ENCODE peak calls at places on chromosomes 13 and 19, in five cellular contexts. B is IMR-90, Y is neuronal stem cell, O is H1, S is mesenchymal stem cell. K is an unnamed sample.

GRCh38 chr19:13318190-13318589 is 168.0 kb downstream of the IER2 start:
- DNase-seq in Y (no peak), O (no peak), B (no peak), S (no peak), K (no peak)

GRCh38 chr19:50803633-50804419 is 13.6 kb downstream of the ACP4 start:
- DNase-seq in O (no peak), S (peak), Y (no peak), B (no peak), K (no peak)

GRCh38 chr19:7898967-7899366 is 4.7 kb upstream of the MAP2K7 start:
- DNase-seq in S (no peak), Y (no peak), O (no peak), B (no peak), K (no peak)

GRCh38 chr13:106522112-106522511 is 13.3 kb downstream of the EFNB2 start:
- DNase-seq in S (no peak), O (no peak), B (no peak), Y (no peak), K (no peak)

GRCh38 chr19:46144756-46145155 is 3.3 kb upstream of the IGFL2 start:
- DNase-seq in O (no peak), B (no peak), S (no peak), Y (no peak), K (no peak)

GRCh38 chr19:50794778-50795664 is 4.8 kb downstream of the ACP4 start:
- DNase-seq in O (no peak), B (no peak), Y (no peak), S (no peak), K (no peak)

GRCh38 chr19:46885411-46885810 is 24.6 kb downstream of the ARHGAP35 start:
- DNase-seq in Y (no peak), B (no peak), S (no peak), O (no peak), K (no peak)

GRCh38 chr13:41813426-41813825 is 147.5 kb downstream of the VWA8 start:
- DNase-seq in O (no peak), Y (no peak), B (peak), S (no peak), K (no peak)

GRCh38 chr19:33532859-33533455 is 11.4 kb upstream of the PEPD start:
- DNase-seq in S (no peak), B (no peak), O (no peak), Y (peak), K (peak)

GRCh38 chr19:873084-874019 is 13.9 kb downstream of the CFD start:
- DNase-seq in O (no peak), B (peak), Y (no peak), S (peak), K (peak)

GRCh38 chr13:110798595-110798994 is 85.1 kb downstream of the ING1 start:
- DNase-seq in S (no peak), Y (no peak), O (no peak), B (no peak), K (no peak)

GRCh38 chr19:53102186-53102585 is 1.0 kb downstream of the ZNF160 start:
- DNase-seq in Y (peak), B (no peak), O (no peak), S (no peak), K (no peak)

GRCh38 chr13:70080030-70080429 is 27.6 kb upstream of the ATXN8OS start:
- DNase-seq in Y (no peak), B (no peak), O (no peak), S (no peak), K (no peak)

DNA sequence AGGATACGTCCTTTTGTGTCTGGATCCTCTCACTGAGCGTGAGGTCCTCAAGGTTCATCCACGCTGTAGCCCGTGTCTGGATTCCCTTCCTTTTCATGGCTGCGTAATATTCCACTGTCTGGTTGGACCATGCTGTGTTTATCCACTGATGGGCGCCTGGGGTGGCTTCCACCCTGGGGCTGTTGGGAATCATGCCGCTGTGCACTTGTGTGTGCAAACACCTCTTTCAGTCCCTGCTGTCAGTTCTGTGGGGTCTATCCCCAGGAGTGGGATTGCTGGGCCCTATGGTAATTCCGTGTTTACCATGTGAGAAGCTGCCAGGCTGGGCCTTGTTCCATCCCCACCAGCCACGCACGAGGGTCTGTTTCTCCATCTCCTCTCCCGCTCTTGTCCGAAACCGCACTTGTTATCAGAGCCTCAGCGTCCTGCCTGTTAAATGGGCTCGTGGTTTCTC is 98.6 kb downstream of the GADD45B start:
- DNase-seq in Y (no peak), B (no peak), O (no peak), S (no peak), K (no peak)
- H2AK5ac ChIP-seq in Y (peak), B (peak), O (no peak), S (no peak), K (no peak)

GRCh38 chr19:35775046-35775297 is 392 bp upstream of the ARHGAP33 start:
- DNase-seq in O (no peak), B (no peak), Y (no peak), S (no peak), K (no peak)

GRCh38 chr19:35774274-35775045 is 904 bp upstream of the ARHGAP33 start:
- DNase-seq in Y (no peak), S (no peak), B (no peak), O (no peak), K (peak)

GRCh38 chr19:35777411-35777841 is 2.1 kb downstream of the ARHGAP33 start:
- DNase-seq in O (no peak), Y (no peak), S (no peak), B (no peak), K (peak)

GRCh38 chr19:35776102-35776788 is 881 bp downstream of the ARHGAP33 start:
- DNase-seq in B (no peak), O (no peak), S (no peak), Y (no peak), K (no peak)

GRCh38 chr19:35775298-35776101 is at the start of gene ARHGAP33:
- DNase-seq in S (peak), Y (peak), O (peak), B (peak), K (peak)
- H3K14ac ChIP-seq in S (no peak), Y (no peak), O (no peak), B (peak), K (no peak)

GRCh38 chr19:39138221-39139211 is 12.9 kb downstream of the PAK4 start:
- DNase-seq in Y (no peak), O (no peak), S (no peak), B (no peak), K (no peak)
- H2AK5ac ChIP-seq in Y (peak), O (peak), S (peak), B (no peak), K (no peak)

GRCh38 chr19:42452590-42452989 is 9.8 kb upstream of the CXCL17 start:
- DNase-seq in S (no peak), B (no peak), O (no peak), Y (no peak), K (no peak)
- H3K14ac ChIP-seq in S (no peak), B (no peak), O (no peak), Y (no peak), K (no peak)

GRCh38 chr19:2500861-2501260 is 24.9 kb downstream of the GADD45B start:
- DNase-seq in O (no peak), S (no peak), Y (no peak), B (no peak), K (no peak)
- H2AK5ac ChIP-seq in O (no peak), S (no peak), Y (no peak), B (peak), K (no peak)

DNA sequence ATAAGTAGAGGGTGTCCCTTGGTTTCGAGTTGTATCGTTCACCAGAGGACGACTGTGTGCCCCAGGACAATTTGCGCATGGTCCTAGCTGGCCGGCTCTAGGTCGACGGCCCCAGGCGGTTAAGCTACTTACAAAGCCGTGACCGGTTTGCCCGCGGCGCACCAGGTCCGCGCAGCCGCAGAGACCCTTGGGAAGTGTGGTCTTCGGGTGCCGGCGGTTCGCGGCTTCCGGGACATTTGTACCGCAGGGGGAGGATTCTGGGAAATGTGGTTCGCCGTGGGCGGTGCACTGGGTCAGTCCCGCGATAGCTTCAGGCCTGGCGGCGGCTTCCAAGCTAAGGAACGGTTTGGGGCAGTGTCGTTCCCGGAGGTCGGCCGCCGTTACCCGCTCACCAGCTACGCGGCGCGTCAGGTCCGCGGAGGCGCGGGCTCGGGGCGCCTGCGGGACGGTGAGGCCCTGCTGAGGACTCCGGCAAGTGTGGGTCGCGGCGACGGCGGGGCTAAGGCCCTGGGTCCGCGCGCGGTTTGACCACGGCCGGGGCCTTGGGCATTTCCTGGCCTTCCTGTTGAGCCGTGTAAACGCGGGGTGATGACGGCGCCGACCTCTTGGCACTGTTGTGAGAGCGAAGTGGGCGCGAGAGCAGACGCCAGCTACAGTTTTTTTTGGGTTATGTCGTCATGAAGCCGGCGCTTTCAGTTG is at the start of gene ZNF302:
- DNase-seq in O (peak), S (peak), Y (peak), B (peak), K (peak)
- H3K14ac ChIP-seq in O (no peak), S (peak), Y (peak), B (peak), K (peak)

DNA sequence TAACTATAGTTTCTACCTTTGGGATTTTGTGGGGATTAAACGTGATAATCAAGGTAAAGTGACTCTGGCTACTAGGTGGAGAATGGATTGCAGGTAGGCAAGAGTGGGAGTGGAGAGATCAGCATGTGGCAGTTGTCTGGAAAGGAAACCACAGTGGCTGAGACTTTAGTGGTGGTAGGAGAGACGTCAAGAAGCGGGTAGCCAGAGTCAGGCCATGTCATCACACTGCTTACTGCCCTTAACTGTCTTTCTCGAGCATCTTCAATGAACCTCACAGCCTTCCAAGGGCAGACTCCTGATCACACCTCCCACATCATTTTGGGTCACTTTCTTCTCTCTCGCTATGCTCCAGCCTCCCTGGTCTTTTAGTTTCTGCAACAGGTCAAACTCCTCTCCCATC is 28.6 kb upstream of the MBNL2 start:
- DNase-seq in S (no peak), O (no peak), Y (no peak), B (no peak), K (no peak)
- H2AK5ac ChIP-seq in S (no peak), O (no peak), Y (no peak), B (peak), K (no peak)

GRCh38 chr19:11927227-11927626 is 2.3 kb downstream of the ZNF700 start:
- DNase-seq in O (no peak), Y (no peak), B (no peak), S (no peak), K (no peak)

GRCh38 chr19:11921852-11922495 is 2.9 kb upstream of the ZNF700 start:
- DNase-seq in O (no peak), Y (no peak), S (no peak), B (peak), K (no peak)

GRCh38 chr19:11924886-11925583 is at the start of gene ZNF700:
- DNase-seq in B (peak), Y (peak), O (peak), S (peak), K (peak)
- H3K14ac ChIP-seq in B (peak), Y (peak), O (no peak), S (peak), K (peak)

DNA sequence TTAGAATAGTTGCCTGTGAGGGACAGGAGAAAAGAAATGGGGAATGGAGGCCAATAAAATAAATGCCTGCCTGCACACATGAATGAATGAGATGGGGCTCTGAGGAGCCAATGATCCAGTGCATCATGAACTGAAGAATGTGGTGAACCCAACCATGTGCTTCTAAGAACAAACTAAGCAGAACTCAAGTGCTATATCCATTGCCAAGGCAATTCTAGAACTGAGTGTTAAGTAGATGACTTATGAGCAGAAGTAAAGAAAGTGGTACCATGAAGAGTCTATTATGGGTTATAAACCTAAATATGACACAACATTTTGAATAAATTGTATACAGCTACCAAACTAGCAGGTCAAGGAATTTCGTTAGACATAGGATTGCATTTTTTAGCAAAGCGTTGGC is 186.1 kb downstream of the KATNAL1 start:
- DNase-seq in O (no peak), B (no peak), Y (no peak), S (no peak), K (no peak)
- H2AK5ac ChIP-seq in O (no peak), B (no peak), Y (no peak), S (no peak), K (no peak)

GRCh38 chr13:97975851-97976550 is 22.5 kb downstream of the IPO5 start:
- DNase-seq in O (peak), B (peak), Y (peak), S (peak), K (peak)

GRCh38 chr13:97976551-97977375 is 23.3 kb downstream of the IPO5 start:
- DNase-seq in Y (peak), B (no peak), S (peak), O (no peak), K (peak)

GRCh38 chr13:97977376-97977705 is 23.9 kb downstream of the IPO5 start:
- DNase-seq in B (no peak), O (no peak), S (peak), Y (no peak), K (no peak)

GRCh38 chr13:97974773-97975172 is 21.3 kb downstream of the IPO5 start:
- DNase-seq in Y (no peak), B (no peak), O (no peak), S (no peak), K (no peak)

DNA sequence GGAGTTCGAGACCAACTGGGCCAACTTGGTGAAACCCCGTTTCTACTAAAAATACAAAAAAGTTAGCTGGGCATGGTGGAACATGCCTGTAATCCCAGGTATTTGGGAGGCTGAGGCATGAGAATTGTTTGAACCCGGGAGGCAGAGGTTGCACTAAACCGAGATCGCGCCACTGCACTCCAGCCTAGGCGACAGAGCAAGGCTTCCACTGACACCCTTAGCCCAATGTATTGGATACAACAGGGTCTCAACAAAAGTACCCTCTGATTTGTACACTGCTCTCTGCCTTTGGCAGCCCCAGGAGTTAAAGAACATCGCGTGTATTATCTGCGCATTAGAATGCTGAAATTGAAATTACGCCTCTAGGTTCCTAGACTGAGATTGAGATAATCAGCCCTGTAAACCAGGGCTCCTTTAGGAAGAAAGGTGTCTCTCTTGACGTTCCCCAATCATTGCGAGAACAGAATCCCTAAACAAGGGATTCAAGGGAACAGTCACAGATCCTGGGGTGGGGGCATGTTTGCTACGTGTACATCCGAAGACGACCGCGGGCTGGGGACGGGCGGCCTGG is 21.9 kb downstream of the IPO5 start:
- DNase-seq in B (no peak), Y (no peak), S (no peak), O (no peak), K (no peak)
- H3K14ac ChIP-seq in B (peak), Y (no peak), S (no peak), O (no peak), K (peak)